ENCODE peak calls at places on chromosomes 2 and 18, in ten cellular contexts. N is stimulated activated CD8-positive, alpha-beta memory T cell treated with anti-CD3 and anti-CD28 coated beads, Interleukin-15, amount 100 ng/mL, for 4 hours; Y is DMS153; M is NCI-H1694 treated with DMSO at 0.1 percent for 48 hours; W is Kasumi-1; J is effector memory CD8-positive, alpha-beta T cell; P is stimulated activated CD4-positive, alpha-beta T cell treated with anti-CD3 and anti-CD28 coated beads, Interleukin-12 subunit alpha, Interleukin-12 subunit beta, amount 100 ng/mL, for 4 hours; O is iris pigment epithelial cell; K is hepatic stellate cell; F is NCI-H774. Z is an unnamed sample.

GRCh38 chr2:238145851-238146250 is 7.4 kb downstream of the KLHL30 start:
- DNase-seq in N (no peak), Y (no peak), M (no peak), W (no peak), J (no peak), P (no peak), O (no peak), K (no peak), F (no peak), Z (no peak)

GRCh38 chr18:65906621-65907034 is 155.8 kb downstream of the CDH7 start:
- DNase-seq in N (no peak), Y (no peak), M (no peak), W (no peak), J (no peak), P (no peak), O (no peak), K (no peak), F (no peak), Z (no peak)

GRCh38 chr18:34965511-34965910 is 75.7 kb upstream of the MAPRE2 start:
- DNase-seq in N (no peak), Y (no peak), M (no peak), W (no peak), J (no peak), P (no peak), O (no peak), K (no peak), F (no peak), Z (no peak)

GRCh38 chr18:47263197-47263827 is 11.9 kb upstream of the SKOR2 start:
- DNase-seq in N (no peak), Y (no peak), M (no peak), W (no peak), J (no peak), P (no peak), O (peak; percentile 6), K (peak; percentile 74), F (no peak), Z (no peak)

GRCh38 chr2:191791953-191792560 is 54.8 kb downstream of the CAVIN2 start:
- DNase-seq in N (no peak), Y (no peak), M (no peak), W (no peak), J (no peak), P (no peak), O (peak; percentile 26), K (no peak), F (no peak), Z (no peak)

GRCh38 chr2:24644032-24644431 is 149.2 kb downstream of the PTRHD1 start:
- DNase-seq in N (no peak), Y (no peak), M (no peak), W (no peak), J (no peak), P (no peak), O (no peak), K (no peak), F (no peak), Z (no peak)

GRCh38 chr2:160278889-160279196 is 78.8 kb upstream of the ITGB6 start:
- DNase-seq in N (no peak), Y (no peak), M (no peak), W (no peak), J (no peak), P (no peak), O (no peak), K (no peak), F (no peak), Z (no peak)

GRCh38 chr2:102126660-102127059 is 15.9 kb upstream of the IL1R1 start:
- DNase-seq in N (no peak), Y (no peak), M (no peak), W (no peak), J (no peak), P (no peak), O (peak; percentile 72), K (no peak), F (no peak), Z (no peak)

GRCh38 chr2:181070119-181070833 is 89.9 kb downstream of the UBE2E3 start:
- DNase-seq in N (no peak), Y (no peak), M (no peak), W (peak; percentile 25), J (no peak), P (no peak), O (peak; percentile 76), K (no peak), F (no peak), Z (peak; percentile 71)

GRCh38 chr2:150088538-150088937 is 398.9 kb downstream of the RND3 start:
- DNase-seq in N (no peak), Y (no peak), M (no peak), W (no peak), J (no peak), P (no peak), O (peak; percentile 26), K (no peak), F (no peak), Z (no peak)

GRCh38 chr2:102138331-102138730 is 4.2 kb upstream of the IL1R1 start:
- DNase-seq in N (no peak), Y (no peak), M (no peak), W (no peak), J (no peak), P (no peak), O (no peak), K (no peak), F (no peak), Z (peak; percentile 70)

GRCh38 chr2:240126731-240127130 is 9.4 kb downstream of the COPS9 start:
- DNase-seq in N (no peak), Y (no peak), M (no peak), W (no peak), J (no peak), P (no peak), O (no peak), K (no peak), F (no peak), Z (no peak)

GRCh38 chr18:42649636-42650035 is 465.8 kb downstream of the RIT2 start:
- DNase-seq in N (no peak), Y (no peak), M (no peak), W (no peak), J (no peak), P (no peak), O (peak; percentile 16), K (no peak), F (no peak), Z (no peak)

GRCh38 chr2:198483046-198483445 is 678.7 kb downstream of the PLCL1 start:
- DNase-seq in N (no peak), Y (no peak), M (no peak), W (no peak), J (no peak), P (no peak), O (no peak), K (no peak), F (no peak), Z (no peak)

GRCh38 chr18:49569701-49570100 is 7.8 kb downstream of the LIPG start:
- DNase-seq in N (no peak), Y (no peak), M (no peak), W (no peak), J (no peak), P (no peak), O (no peak), K (no peak), F (no peak), Z (no peak)

GRCh38 chr18:54075681-54076080 is 148.8 kb downstream of the MBD2 start:
- DNase-seq in N (no peak), Y (no peak), M (no peak), W (no peak), J (no peak), P (no peak), O (no peak), K (no peak), F (no peak), Z (no peak)

GRCh38 chr2:69993048-69993565 is 31.7 kb upstream of the ASPRV1 start:
- DNase-seq in N (no peak), Y (no peak), M (no peak), W (no peak), J (no peak), P (no peak), O (no peak), K (no peak), F (no peak), Z (no peak)